ENCODE peak calls at places on chromosomes 2 and 18, in four cellular contexts. Y is globus pallidus, O is Daoy, Q is B cell. R is an unnamed sample.
A peak's percentile ranks its signal among the peaks of the same experiment; 100 is the strongest.

GRCh38 chr2:218569661-218570500 is 1.2 kb downstream of the CNOT9 start:
- DNase-seq in Y (peak; percentile 7), O (peak; percentile 11), Q (no peak), R (peak; percentile 19)

GRCh38 chr2:215415218-215415617 is 20.6 kb downstream of the FN1 start:
- DNase-seq in Y (no peak), O (no peak), Q (no peak), R (no peak)

GRCh38 chr2:229445501-229446294 is 174.6 kb upstream of the PID1 start:
- DNase-seq in Y (peak; percentile 75), O (peak; percentile 12), Q (no peak), R (no peak)

GRCh38 chr2:41934323-41935003 is 113.4 kb upstream of the PKDCC start:
- DNase-seq in Y (no peak), O (peak; percentile 40), Q (no peak), R (peak; percentile 41)

GRCh38 chr18:27843783-27844415 is 333.0 kb downstream of the CDH2 start:
- DNase-seq in Y (no peak), O (peak; percentile 72), Q (no peak), R (peak; percentile 74)

GRCh38 chr2:23207871-23208270 is 177.1 kb upstream of the KLHL29 start:
- DNase-seq in Y (no peak), O (no peak), Q (no peak), R (no peak)

GRCh38 chr2:65320042-65320711 is 92.5 kb downstream of the ACTR2 start:
- DNase-seq in Y (no peak), O (peak; percentile 76), Q (no peak), R (peak; percentile 84)

GRCh38 chr2:32210767-32211408 is 45.2 kb downstream of the SLC30A6 start:
- DNase-seq in Y (no peak), O (no peak), Q (no peak), R (no peak)

GRCh38 chr2:67670704-67671300 is 273.7 kb downstream of the ETAA1 start:
- DNase-seq in Y (no peak), O (no peak), Q (no peak), R (no peak)

GRCh38 chr2:24621779-24622538 is 130.9 kb downstream of the NCOA1 start:
- DNase-seq in Y (no peak), O (no peak), Q (no peak), R (no peak)

GRCh38 chr18:79781331-79781941 is 16.3 kb upstream of the KCNG2 start:
- DNase-seq in Y (no peak), O (no peak), Q (no peak), R (no peak)

GRCh38 chr2:132670961-132671781 is 1.2 kb upstream of the LYPD1 start:
- DNase-seq in Y (no peak), O (peak; percentile 86), Q (no peak), R (peak; percentile 81)

GRCh38 chr2:112272669-112273068 is 2.7 kb upstream of the ZC3H6 start:
- DNase-seq in Y (no peak), O (no peak), Q (no peak), R (no peak)

GRCh38 chr18:59269563-59270214 is 3.6 kb downstream of the RAX start:
- DNase-seq in Y (no peak), O (no peak), Q (no peak), R (no peak)

GRCh38 chr2:46775722-46776121 is 139.9 kb downstream of the MCFD2 start:
- DNase-seq in Y (no peak), O (no peak), Q (no peak), R (no peak)

GRCh38 chr18:79484661-79485621 is 89.2 kb downstream of the NFATC1 start:
- DNase-seq in Y (no peak), O (peak; percentile 92), Q (peak; percentile 31), R (peak; percentile 89)

GRCh38 chr2:174046172-174046571 is 81.0 kb upstream of the SP3 start:
- DNase-seq in Y (no peak), O (no peak), Q (no peak), R (no peak)

GRCh38 chr2:36967236-36967876 is 1.0 kb upstream of the STRN start:
- DNase-seq in Y (peak; percentile 24), O (no peak), Q (no peak), R (no peak)

GRCh38 chr2:12856934-12857660 is 140.4 kb downstream of the TRIB2 start:
- DNase-seq in Y (no peak), O (peak; percentile 70), Q (no peak), R (peak; percentile 60)

GRCh38 chr2:176002684-176003225 is 688 bp upstream of the LNPK start:
- DNase-seq in Y (no peak), O (peak; percentile 37), Q (peak; percentile 11), R (no peak)

GRCh38 chr18:34661464-34662087 is 48.5 kb upstream of the DTNA start:
- DNase-seq in Y (peak; percentile 63), O (peak; percentile 42), Q (peak; percentile 16), R (no peak)

GRCh38 chr2:207984765-207985480 is 40.4 kb downstream of the PLEKHM3 start:
- DNase-seq in Y (no peak), O (no peak), Q (no peak), R (no peak)

GRCh38 chr18:44680271-44681038 is at the start of gene SETBP1:
- DNase-seq in Y (peak; percentile 28), O (peak; percentile 62), Q (peak; percentile 79), R (no peak)